ENCODE peak calls at places on chromosomes 4 and X, in nine cellular contexts. Z is stimulated activated CD8-positive, alpha-beta memory T cell treated with anti-CD3 and anti-CD28 coated beads, Interleukin-4, amount 100 ng/mL, for 1 hour; X is HCEC 1CT; B is fibroblast of lung; K is stimulated activated CD4-positive, alpha-beta T cell treated with anti-CD3 and anti-CD28 coated beads, Interleukin-4, amount 100 ng/mL, for 4 hours; A is Right ventricle myocardium inferior; G is MM.1S; S is thyroid gland; O is NCI-H69. M is an unnamed sample.

GRCh38 chr4:101418055-101418454 is 70.7 kb upstream of the PPP3CA start:
- DNase-seq in X (no peak), G (peak), A (no peak), O (peak), Z (peak), S (no peak), B (peak), K (peak), M (peak)

GRCh38 chrX:16191605-16192004 is 24.3 kb downstream of the MAGEB17 start:
- DNase-seq in X (no peak), B (no peak), Z (no peak), G (no peak), A (no peak), K (no peak), O (peak), S (no peak), M (no peak)

GRCh38 chr4:125728568-125728967 is 413.8 kb downstream of the FAT4 start:
- DNase-seq in O (peak), X (peak), K (no peak), S (peak), A (no peak), G (no peak), Z (no peak), B (peak), M (no peak)

GRCh38 chrX:65635371-65635770 is 32.1 kb upstream of the MSN start:
- DNase-seq in A (no peak), G (no peak), X (no peak), B (peak), S (no peak), Z (no peak), K (no peak), O (no peak), M (no peak)

GRCh38 chr4:110742148-110742547 is 119.3 kb upstream of the PITX2 start:
- DNase-seq in G (peak), A (no peak), K (no peak), X (no peak), B (peak), O (no peak), Z (no peak), S (no peak), M (no peak)

GRCh38 chrX:30779453-30780030 is 109.5 kb downstream of the TAB3 start:
- DNase-seq in S (no peak), Z (no peak), X (no peak), K (no peak), B (no peak), G (no peak), O (no peak), A (no peak), M (no peak)

GRCh38 chr4:7473096-7473495 is 38.4 kb upstream of the PSAPL1 start:
- DNase-seq in O (no peak), A (peak), Z (no peak), B (no peak), G (no peak), X (no peak), S (no peak), K (no peak), M (no peak)

GRCh38 chr4:105092356-105092755 is 54.3 kb upstream of the TET2 start:
- DNase-seq in B (peak), A (no peak), O (peak), K (no peak), S (no peak), Z (no peak), G (no peak), X (peak), M (no peak)

GRCh38 chr4:32858971-32859370 is 2138.8 kb downstream of the PCDH7 start:
- DNase-seq in Z (no peak), A (no peak), K (no peak), G (no peak), X (peak), B (peak), S (no peak), O (peak), M (no peak)

GRCh38 chr4:1058997-1059665 is 47.7 kb downstream of the FGFRL1 start:
- DNase-seq in A (peak), B (no peak), Z (no peak), X (no peak), G (no peak), O (no peak), S (no peak), K (no peak), M (no peak)

GRCh38 chr4:147760176-147760575 is 28.3 kb downstream of the ARHGAP10 start:
- DNase-seq in S (no peak), A (no peak), K (no peak), X (no peak), O (peak), G (no peak), B (no peak), Z (no peak), M (no peak)

GRCh38 chr4:97892596-97893266 is 250.5 kb downstream of the STPG2 start:
- DNase-seq in K (no peak), A (no peak), G (no peak), O (no peak), Z (no peak), B (no peak), X (no peak), S (no peak), M (no peak)

GRCh38 chr4:24405356-24405755 is 179.0 kb downstream of the DHX15 start:
- DNase-seq in X (no peak), Z (no peak), K (no peak), A (no peak), B (no peak), S (no peak), O (no peak), G (no peak), M (no peak)